ENCODE peak calls at places on chromosomes 12 and 14, in nine cellular contexts. One of them, this sample, is unnamed.

GRCh38 chr12:64057706-64058105 is 164.4 kb downstream of the KICS2 start:
- DNase-seq in upper lobe of right lung: no peak
- DNase-seq in nucleus accumbens: no peak
- DNase-seq in kidney epithelial cell: no peak
- DNase-seq in dermis blood vessel endothelial cell: no peak
- DNase-seq in HuH-7: no peak
- DNase-seq in glutamatergic neuron: no peak
- DNase-seq in stimulated activated CD4-positive, alpha-beta T cell treated with anti-CD3 and anti-CD28 coated beads, Interleukin-4, amount 100 ng/mL, for 48 hours: no peak
- DNase-seq in HFF-Myc: no peak
- DNase-seq in this sample: no peak

GRCh38 chr12:106197906-106198623 is 49.8 kb downstream of the CKAP4 start:
- DNase-seq in glutamatergic neuron: no peak
- DNase-seq in HuH-7: no peak
- DNase-seq in nucleus accumbens: no peak
- DNase-seq in kidney epithelial cell: no peak
- DNase-seq in dermis blood vessel endothelial cell: no peak
- DNase-seq in upper lobe of right lung: no peak
- DNase-seq in stimulated activated CD4-positive, alpha-beta T cell treated with anti-CD3 and anti-CD28 coated beads, Interleukin-4, amount 100 ng/mL, for 48 hours: no peak
- DNase-seq in HFF-Myc: no peak
- DNase-seq in this sample: no peak

GRCh38 chr12:52089491-52089890 is 10.0 kb downstream of the SMIM41 start:
- DNase-seq in stimulated activated CD4-positive, alpha-beta T cell treated with anti-CD3 and anti-CD28 coated beads, Interleukin-4, amount 100 ng/mL, for 48 hours: no peak
- DNase-seq in dermis blood vessel endothelial cell: no peak
- DNase-seq in HuH-7: no peak
- DNase-seq in glutamatergic neuron: no peak
- DNase-seq in kidney epithelial cell: no peak
- DNase-seq in upper lobe of right lung: peak; percentile 18
- DNase-seq in HFF-Myc: no peak
- DNase-seq in nucleus accumbens: no peak
- DNase-seq in this sample: no peak

GRCh38 chr12:30457621-30458289 is 237.9 kb downstream of the IPO8 start:
- DNase-seq in HFF-Myc: no peak
- DNase-seq in upper lobe of right lung: no peak
- DNase-seq in glutamatergic neuron: no peak
- DNase-seq in dermis blood vessel endothelial cell: peak; percentile 43
- DNase-seq in HuH-7: no peak
- DNase-seq in nucleus accumbens: no peak
- DNase-seq in stimulated activated CD4-positive, alpha-beta T cell treated with anti-CD3 and anti-CD28 coated beads, Interleukin-4, amount 100 ng/mL, for 48 hours: no peak
- DNase-seq in kidney epithelial cell: peak; percentile 19
- DNase-seq in this sample: no peak

GRCh38 chr12:14937689-14938088 is 648 bp downstream of the ERP27 start:
- DNase-seq in HFF-Myc: no peak
- DNase-seq in kidney epithelial cell: no peak
- DNase-seq in dermis blood vessel endothelial cell: no peak
- DNase-seq in nucleus accumbens: no peak
- DNase-seq in glutamatergic neuron: no peak
- DNase-seq in upper lobe of right lung: no peak
- DNase-seq in HuH-7: no peak
- DNase-seq in stimulated activated CD4-positive, alpha-beta T cell treated with anti-CD3 and anti-CD28 coated beads, Interleukin-4, amount 100 ng/mL, for 48 hours: no peak
- DNase-seq in this sample: peak; percentile 7

GRCh38 chr14:68111733-68112270 is 292.2 kb downstream of the RAD51B start:
- DNase-seq in nucleus accumbens: no peak
- DNase-seq in HFF-Myc: no peak
- DNase-seq in HuH-7: no peak
- DNase-seq in kidney epithelial cell: no peak
- DNase-seq in glutamatergic neuron: no peak
- DNase-seq in stimulated activated CD4-positive, alpha-beta T cell treated with anti-CD3 and anti-CD28 coated beads, Interleukin-4, amount 100 ng/mL, for 48 hours: no peak
- DNase-seq in upper lobe of right lung: no peak
- DNase-seq in dermis blood vessel endothelial cell: no peak
- DNase-seq in this sample: no peak

GRCh38 chr12:65867428-65867827 is 43.1 kb downstream of the HMGA2 start:
- DNase-seq in stimulated activated CD4-positive, alpha-beta T cell treated with anti-CD3 and anti-CD28 coated beads, Interleukin-4, amount 100 ng/mL, for 48 hours: no peak
- DNase-seq in kidney epithelial cell: no peak
- DNase-seq in glutamatergic neuron: no peak
- DNase-seq in upper lobe of right lung: no peak
- DNase-seq in HuH-7: no peak
- DNase-seq in nucleus accumbens: no peak
- DNase-seq in dermis blood vessel endothelial cell: peak; percentile 66
- DNase-seq in HFF-Myc: no peak
- DNase-seq in this sample: no peak

GRCh38 chr12:79668113-79668512 is 22.7 kb downstream of the PAWR start:
- DNase-seq in glutamatergic neuron: no peak
- DNase-seq in nucleus accumbens: no peak
- DNase-seq in upper lobe of right lung: no peak
- DNase-seq in HFF-Myc: no peak
- DNase-seq in dermis blood vessel endothelial cell: no peak
- DNase-seq in stimulated activated CD4-positive, alpha-beta T cell treated with anti-CD3 and anti-CD28 coated beads, Interleukin-4, amount 100 ng/mL, for 48 hours: no peak
- DNase-seq in kidney epithelial cell: no peak
- DNase-seq in HuH-7: no peak
- DNase-seq in this sample: no peak

GRCh38 chr14:22266141-22266442 is 322.9 kb downstream of the DAD1 start:
- DNase-seq in HFF-Myc: no peak
- DNase-seq in HuH-7: no peak
- DNase-seq in nucleus accumbens: no peak
- DNase-seq in glutamatergic neuron: no peak
- DNase-seq in dermis blood vessel endothelial cell: no peak
- DNase-seq in upper lobe of right lung: no peak
- DNase-seq in kidney epithelial cell: peak; percentile 48
- DNase-seq in stimulated activated CD4-positive, alpha-beta T cell treated with anti-CD3 and anti-CD28 coated beads, Interleukin-4, amount 100 ng/mL, for 48 hours: no peak
- DNase-seq in this sample: no peak

GRCh38 chr12:64618953-64619590 is 8.8 kb downstream of the RASSF3 start:
- DNase-seq in nucleus accumbens: no peak
- DNase-seq in dermis blood vessel endothelial cell: peak; percentile 37
- DNase-seq in glutamatergic neuron: no peak
- DNase-seq in kidney epithelial cell: no peak
- DNase-seq in HFF-Myc: no peak
- DNase-seq in stimulated activated CD4-positive, alpha-beta T cell treated with anti-CD3 and anti-CD28 coated beads, Interleukin-4, amount 100 ng/mL, for 48 hours: no peak
- DNase-seq in upper lobe of right lung: no peak
- DNase-seq in HuH-7: peak; percentile 19
- DNase-seq in this sample: peak; percentile 9

GRCh38 chr14:64764641-64765520 is 60.7 kb downstream of the PLEKHG3 start:
- DNase-seq in nucleus accumbens: peak; percentile 58
- DNase-seq in glutamatergic neuron: peak; percentile 86
- DNase-seq in dermis blood vessel endothelial cell: peak; percentile 80
- DNase-seq in stimulated activated CD4-positive, alpha-beta T cell treated with anti-CD3 and anti-CD28 coated beads, Interleukin-4, amount 100 ng/mL, for 48 hours: peak; percentile 49
- DNase-seq in kidney epithelial cell: no peak
- DNase-seq in upper lobe of right lung: peak; percentile 86
- DNase-seq in HuH-7: peak; percentile 91
- DNase-seq in HFF-Myc: no peak
- DNase-seq in this sample: peak; percentile 78

GRCh38 chr14:105330491-105330895 is 15.9 kb downstream of the PACS2 start:
- DNase-seq in dermis blood vessel endothelial cell: peak; percentile 82
- DNase-seq in nucleus accumbens: no peak
- DNase-seq in glutamatergic neuron: no peak
- DNase-seq in HuH-7: no peak
- DNase-seq in upper lobe of right lung: peak; percentile 73
- DNase-seq in HFF-Myc: no peak
- DNase-seq in kidney epithelial cell: no peak
- DNase-seq in stimulated activated CD4-positive, alpha-beta T cell treated with anti-CD3 and anti-CD28 coated beads, Interleukin-4, amount 100 ng/mL, for 48 hours: no peak
- DNase-seq in this sample: no peak

GRCh38 chr12:131250028-131250950 is 296.6 kb downstream of the ADGRD1 start:
- DNase-seq in nucleus accumbens: no peak
- DNase-seq in kidney epithelial cell: no peak
- DNase-seq in stimulated activated CD4-positive, alpha-beta T cell treated with anti-CD3 and anti-CD28 coated beads, Interleukin-4, amount 100 ng/mL, for 48 hours: no peak
- DNase-seq in dermis blood vessel endothelial cell: no peak
- DNase-seq in HFF-Myc: no peak
- DNase-seq in upper lobe of right lung: no peak
- DNase-seq in glutamatergic neuron: no peak
- DNase-seq in HuH-7: no peak
- DNase-seq in this sample: no peak

This sample was measured in erythroblast.